ENCODE peak calls at places on chromosomes 4 and X, in eight cellular contexts. One of them, this sample, is unnamed.

GRCh38 chrX:115616943-115617563 is 56.1 kb downstream of the PLS3 start:
- DNase-seq in caudate nucleus: no peak
- DNase-seq in ACHN: peak; percentile 60
- DNase-seq in head of caudate nucleus: no peak
- DNase-seq in NCI-H460: no peak
- DNase-seq in AG10803: peak; percentile 50
- DNase-seq in left cardiac atrium: no peak
- DNase-seq in GM04504: peak; percentile 26
- DNase-seq in this sample: peak; percentile 66

GRCh38 chr4:23654791-23655190 is 235.1 kb downstream of the PPARGC1A start:
- DNase-seq in caudate nucleus: no peak
- DNase-seq in ACHN: peak; percentile 25
- DNase-seq in head of caudate nucleus: no peak
- DNase-seq in NCI-H460: no peak
- DNase-seq in AG10803: no peak
- DNase-seq in left cardiac atrium: no peak
- DNase-seq in GM04504: no peak
- DNase-seq in this sample: no peak

GRCh38 chrX:136689441-136689840 is 41.5 kb downstream of the CD40LG start:
- DNase-seq in caudate nucleus: no peak
- DNase-seq in ACHN: no peak
- DNase-seq in head of caudate nucleus: no peak
- DNase-seq in NCI-H460: no peak
- DNase-seq in AG10803: no peak
- DNase-seq in left cardiac atrium: no peak
- DNase-seq in GM04504: no peak
- DNase-seq in this sample: no peak

GRCh38 chr4:119540249-119540648 is 88.4 kb downstream of the PDE5A start:
- DNase-seq in caudate nucleus: no peak
- DNase-seq in ACHN: no peak
- DNase-seq in head of caudate nucleus: no peak
- DNase-seq in NCI-H460: no peak
- DNase-seq in AG10803: no peak
- DNase-seq in left cardiac atrium: no peak
- DNase-seq in GM04504: no peak
- DNase-seq in this sample: no peak

GRCh38 chr4:185559913-185560281 is 24.6 kb upstream of the PDLIM3 start:
- DNase-seq in caudate nucleus: peak; percentile 24
- DNase-seq in ACHN: peak; percentile 10
- DNase-seq in head of caudate nucleus: peak; percentile 45
- DNase-seq in NCI-H460: peak; percentile 61
- DNase-seq in AG10803: peak; percentile 9
- DNase-seq in left cardiac atrium: peak; percentile 42
- DNase-seq in GM04504: no peak
- DNase-seq in this sample: no peak

GRCh38 chr4:99917575-99917974 is 23.3 kb upstream of the LAMTOR3 start:
- DNase-seq in caudate nucleus: no peak
- DNase-seq in ACHN: no peak
- DNase-seq in head of caudate nucleus: no peak
- DNase-seq in NCI-H460: no peak
- DNase-seq in AG10803: no peak
- DNase-seq in left cardiac atrium: no peak
- DNase-seq in GM04504: no peak
- DNase-seq in this sample: no peak

GRCh38 chr4:85784348-85784747 is 309.4 kb downstream of the ARHGAP24 start:
- DNase-seq in caudate nucleus: no peak
- DNase-seq in ACHN: no peak
- DNase-seq in head of caudate nucleus: no peak
- DNase-seq in NCI-H460: no peak
- DNase-seq in AG10803: no peak
- DNase-seq in left cardiac atrium: no peak
- DNase-seq in GM04504: no peak
- DNase-seq in this sample: no peak

GRCh38 chrX:50971390-50971789 is 60.9 kb downstream of the BMP15 start:
- DNase-seq in caudate nucleus: no peak
- DNase-seq in ACHN: peak; percentile 66
- DNase-seq in head of caudate nucleus: no peak
- DNase-seq in NCI-H460: peak; percentile 1
- DNase-seq in AG10803: peak; percentile 5
- DNase-seq in left cardiac atrium: no peak
- DNase-seq in GM04504: no peak
- DNase-seq in this sample: peak; percentile 12

GRCh38 chr4:8377103-8378075 is 63.1 kb downstream of the ACOX3 start:
- DNase-seq in caudate nucleus: no peak
- DNase-seq in ACHN: no peak
- DNase-seq in head of caudate nucleus: no peak
- DNase-seq in NCI-H460: no peak
- DNase-seq in AG10803: no peak
- DNase-seq in left cardiac atrium: no peak
- DNase-seq in GM04504: no peak
- DNase-seq in this sample: no peak

GRCh38 chrX:19121898-19122640 is at the start of gene ADGRG2:
- DNase-seq in caudate nucleus: no peak
- DNase-seq in ACHN: peak; percentile 8
- DNase-seq in head of caudate nucleus: peak; percentile 13
- DNase-seq in NCI-H460: peak; percentile 50
- DNase-seq in AG10803: peak; percentile 5
- DNase-seq in left cardiac atrium: peak; percentile 63
- DNase-seq in GM04504: no peak
- DNase-seq in this sample: no peak

GRCh38 chrX:48540015-48540350 is 469 bp downstream of the TBC1D25 start:
- DNase-seq in caudate nucleus: peak; percentile 32
- DNase-seq in ACHN: no peak
- DNase-seq in head of caudate nucleus: peak; percentile 26
- DNase-seq in NCI-H460: no peak
- DNase-seq in AG10803: peak; percentile 34
- DNase-seq in left cardiac atrium: peak; percentile 42
- DNase-seq in GM04504: no peak
- DNase-seq in this sample: peak; percentile 12

GRCh38 chr4:20698820-20699219 is 1.4 kb upstream of the PACRGL start:
- DNase-seq in caudate nucleus: no peak
- DNase-seq in ACHN: no peak
- DNase-seq in head of caudate nucleus: no peak
- DNase-seq in NCI-H460: no peak
- DNase-seq in AG10803: no peak
- DNase-seq in left cardiac atrium: no peak
- DNase-seq in GM04504: no peak
- DNase-seq in this sample: no peak

GRCh38 chrX:136619889-136620505 is 28.0 kb upstream of the CD40LG start:
- DNase-seq in caudate nucleus: no peak
- DNase-seq in ACHN: no peak
- DNase-seq in head of caudate nucleus: no peak
- DNase-seq in NCI-H460: no peak
- DNase-seq in AG10803: no peak
- DNase-seq in left cardiac atrium: no peak
- DNase-seq in GM04504: no peak
- DNase-seq in this sample: no peak

GRCh38 chr4:126935784-126936183 is 697.0 kb upstream of the INTU start:
- DNase-seq in caudate nucleus: no peak
- DNase-seq in ACHN: no peak
- DNase-seq in head of caudate nucleus: no peak
- DNase-seq in NCI-H460: no peak
- DNase-seq in AG10803: no peak
- DNase-seq in left cardiac atrium: no peak
- DNase-seq in GM04504: no peak
- DNase-seq in this sample: no peak

GRCh38 chr4:55125087-55125721 is at the start of gene KDR:
- DNase-seq in caudate nucleus: no peak
- DNase-seq in ACHN: no peak
- DNase-seq in head of caudate nucleus: peak; percentile 42
- DNase-seq in NCI-H460: no peak
- DNase-seq in AG10803: peak; percentile 8
- DNase-seq in left cardiac atrium: peak; percentile 71
- DNase-seq in GM04504: no peak
- DNase-seq in this sample: no peak

GRCh38 chr4:85587952-85588351 is 113.0 kb downstream of the ARHGAP24 start:
- DNase-seq in caudate nucleus: no peak
- DNase-seq in ACHN: no peak
- DNase-seq in head of caudate nucleus: no peak
- DNase-seq in NCI-H460: no peak
- DNase-seq in AG10803: no peak
- DNase-seq in left cardiac atrium: no peak
- DNase-seq in GM04504: no peak
- DNase-seq in this sample: no peak

GRCh38 chr4:72302981-72303704 is 265.9 kb downstream of the ADAMTS3 start:
- DNase-seq in caudate nucleus: no peak
- DNase-seq in ACHN: peak; percentile 49
- DNase-seq in head of caudate nucleus: peak; percentile 26
- DNase-seq in NCI-H460: peak; percentile 39
- DNase-seq in AG10803: peak; percentile 34
- DNase-seq in left cardiac atrium: no peak
- DNase-seq in GM04504: no peak
- DNase-seq in this sample: peak; percentile 6

GRCh38 chr4:82431026-82431745 is 796 bp downstream of the ENOPH1 start:
- DNase-seq in caudate nucleus: no peak
- DNase-seq in ACHN: peak; percentile 52
- DNase-seq in head of caudate nucleus: peak; percentile 50
- DNase-seq in NCI-H460: no peak
- DNase-seq in AG10803: peak; percentile 40
- DNase-seq in left cardiac atrium: no peak
- DNase-seq in GM04504: no peak
- DNase-seq in this sample: no peak

This sample was measured in HCT116.